ENCODE peak calls at places on chromosomes 11 and 22, in seven cellular contexts. One of them, this sample, is unnamed.

GRCh38 chr11:46912526-46913150 is 5.7 kb downstream of the LRP4 start:
- DNase-seq in A549: no peak
- DNase-seq in cardiac muscle cell: peak; percentile 45
- DNase-seq in GM10248: no peak
- DNase-seq in body of pancreas: no peak
- DNase-seq in activated CD8-positive, alpha-beta T cell treated with anti-CD3 and anti-CD28 coated beads for 36 hours: no peak
- DNase-seq in MCF 10A: no peak
- DNase-seq in this sample: peak; percentile 86

GRCh38 chr22:20159088-20159487 is 8.2 kb upstream of the CCDC188 start:
- DNase-seq in MCF 10A: no peak
- DNase-seq in cardiac muscle cell: peak; percentile 42
- DNase-seq in A549: no peak
- DNase-seq in activated CD8-positive, alpha-beta T cell treated with anti-CD3 and anti-CD28 coated beads for 36 hours: no peak
- DNase-seq in GM10248: no peak
- DNase-seq in body of pancreas: no peak
- DNase-seq in this sample: no peak

GRCh38 chr22:42080287-42080686 is 787 bp downstream of the SMDT1 start:
- DNase-seq in MCF 10A: peak; percentile 28
- DNase-seq in cardiac muscle cell: peak; percentile 10
- DNase-seq in GM10248: peak; percentile 20
- DNase-seq in body of pancreas: peak; percentile 66
- DNase-seq in activated CD8-positive, alpha-beta T cell treated with anti-CD3 and anti-CD28 coated beads for 36 hours: peak; percentile 38
- DNase-seq in A549: peak; percentile 5
- DNase-seq in this sample: peak; percentile 55

GRCh38 chr11:124068711-124069110 is 27.6 kb upstream of the OR10G7 start:
- DNase-seq in activated CD8-positive, alpha-beta T cell treated with anti-CD3 and anti-CD28 coated beads for 36 hours: no peak
- DNase-seq in GM10248: no peak
- DNase-seq in body of pancreas: no peak
- DNase-seq in MCF 10A: peak; percentile 18
- DNase-seq in A549: no peak
- DNase-seq in cardiac muscle cell: no peak
- DNase-seq in this sample: no peak

GRCh38 chr22:27800250-27801131 is 1.1 kb downstream of the MN1 start:
- DNase-seq in GM10248: no peak
- DNase-seq in activated CD8-positive, alpha-beta T cell treated with anti-CD3 and anti-CD28 coated beads for 36 hours: no peak
- DNase-seq in body of pancreas: no peak
- DNase-seq in MCF 10A: no peak
- DNase-seq in A549: no peak
- DNase-seq in cardiac muscle cell: peak; percentile 55
- DNase-seq in this sample: peak; percentile 35

GRCh38 chr11:72430743-72431570 is 3.4 kb downstream of the CLPB start:
- DNase-seq in GM10248: peak; percentile 72
- DNase-seq in MCF 10A: peak; percentile 51
- DNase-seq in cardiac muscle cell: peak; percentile 67
- DNase-seq in activated CD8-positive, alpha-beta T cell treated with anti-CD3 and anti-CD28 coated beads for 36 hours: peak; percentile 60
- DNase-seq in A549: peak; percentile 64
- DNase-seq in body of pancreas: peak; percentile 46
- DNase-seq in this sample: peak; percentile 72

GRCh38 chr22:26680485-26680884 is 23.1 kb downstream of the MIAT start:
- DNase-seq in cardiac muscle cell: no peak
- DNase-seq in GM10248: no peak
- DNase-seq in A549: no peak
- DNase-seq in activated CD8-positive, alpha-beta T cell treated with anti-CD3 and anti-CD28 coated beads for 36 hours: no peak
- DNase-seq in MCF 10A: no peak
- DNase-seq in body of pancreas: no peak
- DNase-seq in this sample: no peak

GRCh38 chr11:22194907-22195306 is 2.0 kb downstream of the ANO5 start:
- DNase-seq in MCF 10A: no peak
- DNase-seq in activated CD8-positive, alpha-beta T cell treated with anti-CD3 and anti-CD28 coated beads for 36 hours: no peak
- DNase-seq in cardiac muscle cell: no peak
- DNase-seq in A549: no peak
- DNase-seq in GM10248: no peak
- DNase-seq in body of pancreas: no peak
- DNase-seq in this sample: peak; percentile 3

GRCh38 chr11:36306888-36307287 is 10.8 kb downstream of the PRR5L start:
- DNase-seq in A549: peak; percentile 33
- DNase-seq in body of pancreas: no peak
- DNase-seq in activated CD8-positive, alpha-beta T cell treated with anti-CD3 and anti-CD28 coated beads for 36 hours: peak; percentile 36
- DNase-seq in MCF 10A: peak; percentile 65
- DNase-seq in cardiac muscle cell: peak; percentile 23
- DNase-seq in GM10248: no peak
- DNase-seq in this sample: peak; percentile 91

GRCh38 chr11:2609345-2609744 is 90.4 kb downstream of the KCNQ1OT1 start:
- DNase-seq in MCF 10A: no peak
- DNase-seq in cardiac muscle cell: no peak
- DNase-seq in A549: no peak
- DNase-seq in GM10248: no peak
- DNase-seq in body of pancreas: no peak
- DNase-seq in activated CD8-positive, alpha-beta T cell treated with anti-CD3 and anti-CD28 coated beads for 36 hours: no peak
- DNase-seq in this sample: no peak

GRCh38 chr11:95996621-95997020 is 72.7 kb upstream of the MTMR2 start:
- DNase-seq in body of pancreas: no peak
- DNase-seq in MCF 10A: no peak
- DNase-seq in cardiac muscle cell: no peak
- DNase-seq in activated CD8-positive, alpha-beta T cell treated with anti-CD3 and anti-CD28 coated beads for 36 hours: no peak
- DNase-seq in GM10248: no peak
- DNase-seq in A549: no peak
- DNase-seq in this sample: no peak

GRCh38 chr11:35005156-35005780 is 88.8 kb downstream of the PDHX start:
- DNase-seq in MCF 10A: no peak
- DNase-seq in activated CD8-positive, alpha-beta T cell treated with anti-CD3 and anti-CD28 coated beads for 36 hours: no peak
- DNase-seq in GM10248: no peak
- DNase-seq in cardiac muscle cell: no peak
- DNase-seq in A549: peak; percentile 19
- DNase-seq in body of pancreas: peak; percentile 71
- DNase-seq in this sample: no peak

GRCh38 chr11:114193730-114194674 is 102.2 kb upstream of the NNMT start:
- DNase-seq in cardiac muscle cell: no peak
- DNase-seq in activated CD8-positive, alpha-beta T cell treated with anti-CD3 and anti-CD28 coated beads for 36 hours: no peak
- DNase-seq in A549: no peak
- DNase-seq in MCF 10A: peak; percentile 59
- DNase-seq in body of pancreas: no peak
- DNase-seq in GM10248: no peak
- DNase-seq in this sample: no peak

GRCh38 chr22:41517172-41518047 is 26.9 kb downstream of the POLR3H start:
- DNase-seq in body of pancreas: peak; percentile 84
- DNase-seq in MCF 10A: peak; percentile 77
- DNase-seq in activated CD8-positive, alpha-beta T cell treated with anti-CD3 and anti-CD28 coated beads for 36 hours: peak; percentile 55
- DNase-seq in A549: peak; percentile 48
- DNase-seq in cardiac muscle cell: peak; percentile 70
- DNase-seq in GM10248: peak; percentile 68
- DNase-seq in this sample: peak; percentile 74

GRCh38 chr11:112884012-112884767 is 77.0 kb upstream of the NCAM1 start:
- DNase-seq in A549: no peak
- DNase-seq in GM10248: no peak
- DNase-seq in activated CD8-positive, alpha-beta T cell treated with anti-CD3 and anti-CD28 coated beads for 36 hours: no peak
- DNase-seq in cardiac muscle cell: no peak
- DNase-seq in body of pancreas: no peak
- DNase-seq in MCF 10A: peak; percentile 11
- DNase-seq in this sample: no peak

GRCh38 chr11:82874646-82875523 is 25.3 kb downstream of the PRCP start:
- DNase-seq in A549: no peak
- DNase-seq in cardiac muscle cell: no peak
- DNase-seq in body of pancreas: no peak
- DNase-seq in GM10248: no peak
- DNase-seq in activated CD8-positive, alpha-beta T cell treated with anti-CD3 and anti-CD28 coated beads for 36 hours: no peak
- DNase-seq in MCF 10A: no peak
- DNase-seq in this sample: no peak

GRCh38 chr11:103744496-103745153 is 291.8 kb upstream of the DDI1 start:
- DNase-seq in MCF 10A: no peak
- DNase-seq in GM10248: no peak
- DNase-seq in body of pancreas: no peak
- DNase-seq in activated CD8-positive, alpha-beta T cell treated with anti-CD3 and anti-CD28 coated beads for 36 hours: no peak
- DNase-seq in cardiac muscle cell: no peak
- DNase-seq in A549: no peak
- DNase-seq in this sample: peak; percentile 73

GRCh38 chr11:128686745-128687177 is 7.1 kb upstream of the FLI1 start:
- DNase-seq in body of pancreas: peak; percentile 37
- DNase-seq in cardiac muscle cell: peak; percentile 54
- DNase-seq in activated CD8-positive, alpha-beta T cell treated with anti-CD3 and anti-CD28 coated beads for 36 hours: peak; percentile 76
- DNase-seq in GM10248: peak; percentile 46
- DNase-seq in A549: peak; percentile 15
- DNase-seq in MCF 10A: no peak
- DNase-seq in this sample: no peak

GRCh38 chr11:134388590-134388989 is 23.5 kb downstream of the B3GAT1 start:
- DNase-seq in activated CD8-positive, alpha-beta T cell treated with anti-CD3 and anti-CD28 coated beads for 36 hours: no peak
- DNase-seq in GM10248: no peak
- DNase-seq in MCF 10A: no peak
- DNase-seq in cardiac muscle cell: no peak
- DNase-seq in body of pancreas: no peak
- DNase-seq in A549: no peak
- DNase-seq in this sample: no peak

GRCh38 chr11:14388352-14388751 is 29.4 kb upstream of the RRAS2 start:
- DNase-seq in GM10248: no peak
- DNase-seq in activated CD8-positive, alpha-beta T cell treated with anti-CD3 and anti-CD28 coated beads for 36 hours: no peak
- DNase-seq in cardiac muscle cell: no peak
- DNase-seq in body of pancreas: no peak
- DNase-seq in A549: no peak
- DNase-seq in MCF 10A: no peak
- DNase-seq in this sample: no peak

GRCh38 chr22:35684270-35684700 is 33.4 kb upstream of the APOL5 start:
- DNase-seq in body of pancreas: peak; percentile 25
- DNase-seq in MCF 10A: peak; percentile 39
- DNase-seq in cardiac muscle cell: peak; percentile 34
- DNase-seq in A549: peak; percentile 25
- DNase-seq in GM10248: no peak
- DNase-seq in activated CD8-positive, alpha-beta T cell treated with anti-CD3 and anti-CD28 coated beads for 36 hours: no peak
- DNase-seq in this sample: peak; percentile 69

GRCh38 chr11:2212411-2213251 is 41.0 kb upstream of the TH start:
- DNase-seq in activated CD8-positive, alpha-beta T cell treated with anti-CD3 and anti-CD28 coated beads for 36 hours: no peak
- DNase-seq in MCF 10A: no peak
- DNase-seq in cardiac muscle cell: no peak
- DNase-seq in A549: no peak
- DNase-seq in body of pancreas: peak; percentile 43
- DNase-seq in GM10248: no peak
- DNase-seq in this sample: no peak

GRCh38 chr11:117584056-117584830 is 212.8 kb downstream of the DSCAML1 start:
- DNase-seq in GM10248: no peak
- DNase-seq in A549: no peak
- DNase-seq in cardiac muscle cell: no peak
- DNase-seq in MCF 10A: no peak
- DNase-seq in body of pancreas: no peak
- DNase-seq in activated CD8-positive, alpha-beta T cell treated with anti-CD3 and anti-CD28 coated beads for 36 hours: no peak
- DNase-seq in this sample: peak; percentile 15

GRCh38 chr22:20093437-20093836 is 13.4 kb downstream of the DGCR8 start:
- DNase-seq in cardiac muscle cell: no peak
- DNase-seq in body of pancreas: peak; percentile 48
- DNase-seq in MCF 10A: no peak
- DNase-seq in A549: no peak
- DNase-seq in activated CD8-positive, alpha-beta T cell treated with anti-CD3 and anti-CD28 coated beads for 36 hours: no peak
- DNase-seq in GM10248: no peak
- DNase-seq in this sample: no peak

GRCh38 chr22:37419370-37419915 is 7.8 kb downstream of the ELFN2 start:
- DNase-seq in activated CD8-positive, alpha-beta T cell treated with anti-CD3 and anti-CD28 coated beads for 36 hours: peak; percentile 12
- DNase-seq in MCF 10A: no peak
- DNase-seq in GM10248: no peak
- DNase-seq in cardiac muscle cell: no peak
- DNase-seq in body of pancreas: no peak
- DNase-seq in A549: no peak
- DNase-seq in this sample: no peak
- TF ChIP-seq CTCF in activated CD8-positive, alpha-beta T cell treated with anti-CD3 and anti-CD28 coated beads for 36 hours: no peak
- TF ChIP-seq CTCF in MCF 10A: no peak
- TF ChIP-seq CTCF in GM10248: no peak
- TF ChIP-seq CTCF in cardiac muscle cell: no peak
- TF ChIP-seq CTCF in body of pancreas: no peak
- TF ChIP-seq CTCF in A549: no peak
- TF ChIP-seq CTCF in this sample: no peak

DNA sequence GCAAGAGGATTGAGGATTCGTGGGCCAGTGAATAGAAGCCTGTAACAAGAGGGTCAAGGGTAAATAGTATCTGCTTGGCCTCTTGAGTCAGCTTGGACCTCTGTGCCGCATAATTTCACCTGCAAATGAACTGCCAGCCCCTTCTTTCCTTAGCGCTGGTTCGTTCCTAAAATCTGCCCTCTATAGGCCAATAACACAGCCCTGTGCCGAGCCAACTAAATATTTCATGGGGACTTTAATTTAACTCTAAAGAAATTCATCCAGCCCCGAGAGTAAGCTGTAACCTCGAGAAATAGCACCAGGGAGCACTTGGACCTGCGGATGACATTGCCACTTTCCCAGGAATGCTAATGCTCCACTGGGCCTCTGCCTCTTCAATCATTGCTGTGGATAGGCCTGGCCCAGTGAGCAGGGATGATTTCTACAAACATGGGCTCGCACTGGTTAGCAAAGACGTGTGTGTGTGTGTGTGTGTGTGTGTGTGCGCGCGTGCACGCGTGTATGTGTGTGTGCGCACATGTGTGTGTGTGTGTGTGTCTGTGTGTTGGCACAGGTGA is 95.3 kb upstream of the TBCEL start:
- DNase-seq in A549: no peak
- DNase-seq in GM10248: no peak
- DNase-seq in activated CD8-positive, alpha-beta T cell treated with anti-CD3 and anti-CD28 coated beads for 36 hours: no peak
- DNase-seq in cardiac muscle cell: peak; percentile 52
- DNase-seq in MCF 10A: no peak
- DNase-seq in body of pancreas: no peak
- DNase-seq in this sample: no peak
- TF ChIP-seq CTCF in A549: no peak
- TF ChIP-seq CTCF in GM10248: no peak
- TF ChIP-seq CTCF in activated CD8-positive, alpha-beta T cell treated with anti-CD3 and anti-CD28 coated beads for 36 hours: no peak
- TF ChIP-seq CTCF in cardiac muscle cell: no peak
- TF ChIP-seq CTCF in MCF 10A: no peak
- TF ChIP-seq CTCF in body of pancreas: no peak
- TF ChIP-seq CTCF in this sample: no peak

GRCh38 chr22:17998913-17999312 is 25.4 kb downstream of the MICAL3 start:
- DNase-seq in A549: no peak
- DNase-seq in body of pancreas: peak; percentile 90
- DNase-seq in GM10248: no peak
- DNase-seq in activated CD8-positive, alpha-beta T cell treated with anti-CD3 and anti-CD28 coated beads for 36 hours: no peak
- DNase-seq in MCF 10A: no peak
- DNase-seq in cardiac muscle cell: no peak
- DNase-seq in this sample: no peak

GRCh38 chr22:17999851-18000250 is 24.5 kb downstream of the MICAL3 start:
- DNase-seq in cardiac muscle cell: no peak
- DNase-seq in A549: no peak
- DNase-seq in activated CD8-positive, alpha-beta T cell treated with anti-CD3 and anti-CD28 coated beads for 36 hours: no peak
- DNase-seq in MCF 10A: peak; percentile 22
- DNase-seq in GM10248: no peak
- DNase-seq in body of pancreas: peak; percentile 51
- DNase-seq in this sample: no peak

GRCh38 chr22:17997456-17997855 is 26.9 kb downstream of the MICAL3 start:
- DNase-seq in activated CD8-positive, alpha-beta T cell treated with anti-CD3 and anti-CD28 coated beads for 36 hours: no peak
- DNase-seq in cardiac muscle cell: no peak
- DNase-seq in A549: peak; percentile 29
- DNase-seq in MCF 10A: peak; percentile 54
- DNase-seq in GM10248: no peak
- DNase-seq in body of pancreas: no peak
- DNase-seq in this sample: no peak

GRCh38 chr22:18000441-18001039 is 23.8 kb downstream of the MICAL3 start:
- DNase-seq in cardiac muscle cell: peak; percentile 46
- DNase-seq in A549: peak; percentile 24
- DNase-seq in body of pancreas: peak; percentile 45
- DNase-seq in activated CD8-positive, alpha-beta T cell treated with anti-CD3 and anti-CD28 coated beads for 36 hours: peak; percentile 39
- DNase-seq in MCF 10A: peak; percentile 27
- DNase-seq in GM10248: no peak
- DNase-seq in this sample: peak; percentile 41

GRCh38 chr22:18001040-18001893 is 23.1 kb downstream of the MICAL3 start:
- DNase-seq in activated CD8-positive, alpha-beta T cell treated with anti-CD3 and anti-CD28 coated beads for 36 hours: peak; percentile 85
- DNase-seq in body of pancreas: peak; percentile 91
- DNase-seq in MCF 10A: peak; percentile 98
- DNase-seq in cardiac muscle cell: peak; percentile 96
- DNase-seq in GM10248: peak; percentile 91
- DNase-seq in A549: peak; percentile 97
- DNase-seq in this sample: peak; percentile 99
- TF ChIP-seq CTCF in activated CD8-positive, alpha-beta T cell treated with anti-CD3 and anti-CD28 coated beads for 36 hours: peak; percentile 74
- TF ChIP-seq CTCF in body of pancreas: peak; percentile 59
- TF ChIP-seq CTCF in MCF 10A: peak; percentile 48
- TF ChIP-seq CTCF in cardiac muscle cell: peak; percentile 40
- TF ChIP-seq CTCF in GM10248: peak; percentile 59
- TF ChIP-seq CTCF in A549: peak; percentile 53
- TF ChIP-seq CTCF in this sample: peak; percentile 53

GRCh38 chr22:23984430-23984829 is 4.5 kb downstream of the GSTT2 start:
- DNase-seq in A549: peak; percentile 58
- DNase-seq in MCF 10A: peak; percentile 65
- DNase-seq in cardiac muscle cell: peak; percentile 70
- DNase-seq in GM10248: peak; percentile 20
- DNase-seq in activated CD8-positive, alpha-beta T cell treated with anti-CD3 and anti-CD28 coated beads for 36 hours: no peak
- DNase-seq in body of pancreas: peak; percentile 70
- DNase-seq in this sample: no peak
- TF ChIP-seq CTCF in A549: peak; percentile 59
- TF ChIP-seq CTCF in MCF 10A: peak; percentile 81
- TF ChIP-seq CTCF in cardiac muscle cell: peak; percentile 70
- TF ChIP-seq CTCF in GM10248: peak; percentile 54
- TF ChIP-seq CTCF in activated CD8-positive, alpha-beta T cell treated with anti-CD3 and anti-CD28 coated beads for 36 hours: no peak
- TF ChIP-seq CTCF in body of pancreas: no peak
- TF ChIP-seq CTCF in this sample: no peak